ENCODE peak calls at places on chromosomes 13 and 19, in nine cellular contexts. One of them, this sample, is unnamed.

GRCh38 chr19:23699521-23699860 is 12.5 kb upstream of the ZNF675 start:
- DNase-seq in heart right ventricle: no peak
- DNase-seq in retinal pigment epithelial cell: no peak
- DNase-seq in thoracic aorta: no peak
- DNase-seq in mucosa of descending colon: no peak
- DNase-seq in left ventricle myocardium inferior: no peak
- DNase-seq in cardiac fibroblast: no peak
- DNase-seq in body of pancreas: no peak
- DNase-seq in A549: no peak
- DNase-seq in this sample: peak

GRCh38 chr19:14699641-14700040 is 9.8 kb downstream of the ZNF333 start:
- DNase-seq in left ventricle myocardium inferior: no peak
- DNase-seq in heart right ventricle: no peak
- DNase-seq in A549: no peak
- DNase-seq in mucosa of descending colon: no peak
- DNase-seq in retinal pigment epithelial cell: no peak
- DNase-seq in body of pancreas: no peak
- DNase-seq in thoracic aorta: no peak
- DNase-seq in cardiac fibroblast: no peak
- DNase-seq in this sample: no peak

GRCh38 chr13:81781471-81781870 is 1440.5 kb upstream of the SPRY2 start:
- DNase-seq in cardiac fibroblast: no peak
- DNase-seq in heart right ventricle: no peak
- DNase-seq in left ventricle myocardium inferior: no peak
- DNase-seq in body of pancreas: no peak
- DNase-seq in A549: no peak
- DNase-seq in thoracic aorta: no peak
- DNase-seq in mucosa of descending colon: no peak
- DNase-seq in retinal pigment epithelial cell: no peak
- DNase-seq in this sample: no peak

GRCh38 chr19:53101518-53101917 is 1.7 kb downstream of the ZNF160 start:
- DNase-seq in A549: no peak
- DNase-seq in left ventricle myocardium inferior: no peak
- DNase-seq in thoracic aorta: no peak
- DNase-seq in cardiac fibroblast: no peak
- DNase-seq in heart right ventricle: no peak
- DNase-seq in body of pancreas: no peak
- DNase-seq in mucosa of descending colon: no peak
- DNase-seq in retinal pigment epithelial cell: no peak
- DNase-seq in this sample: peak

GRCh38 chr13:110499621-110500281 is 61.8 kb downstream of the RAB20 start:
- DNase-seq in body of pancreas: no peak
- DNase-seq in A549: peak
- DNase-seq in left ventricle myocardium inferior: no peak
- DNase-seq in thoracic aorta: no peak
- DNase-seq in heart right ventricle: no peak
- DNase-seq in cardiac fibroblast: no peak
- DNase-seq in mucosa of descending colon: no peak
- DNase-seq in retinal pigment epithelial cell: no peak
- DNase-seq in this sample: peak

GRCh38 chr19:41968751-41969150 is 9.6 kb upstream of the RABAC1 start:
- DNase-seq in heart right ventricle: no peak
- DNase-seq in A549: no peak
- DNase-seq in retinal pigment epithelial cell: no peak
- DNase-seq in left ventricle myocardium inferior: no peak
- DNase-seq in body of pancreas: no peak
- DNase-seq in mucosa of descending colon: no peak
- DNase-seq in cardiac fibroblast: no peak
- DNase-seq in thoracic aorta: no peak
- DNase-seq in this sample: no peak

GRCh38 chr13:83878691-83879410 is 3.4 kb downstream of the SLITRK1 start:
- DNase-seq in left ventricle myocardium inferior: no peak
- DNase-seq in heart right ventricle: no peak
- DNase-seq in mucosa of descending colon: peak
- DNase-seq in retinal pigment epithelial cell: no peak
- DNase-seq in A549: no peak
- DNase-seq in body of pancreas: no peak
- DNase-seq in thoracic aorta: no peak
- DNase-seq in cardiac fibroblast: no peak
- DNase-seq in this sample: no peak

GRCh38 chr13:102710261-102710679 is 15.4 kb upstream of the METTL21C start:
- DNase-seq in retinal pigment epithelial cell: no peak
- DNase-seq in A549: no peak
- DNase-seq in mucosa of descending colon: no peak
- DNase-seq in left ventricle myocardium inferior: no peak
- DNase-seq in thoracic aorta: no peak
- DNase-seq in heart right ventricle: no peak
- DNase-seq in cardiac fibroblast: no peak
- DNase-seq in body of pancreas: no peak
- DNase-seq in this sample: peak

GRCh38 chr19:53877361-53877766 is 4.6 kb upstream of the PRKCG start:
- DNase-seq in retinal pigment epithelial cell: no peak
- DNase-seq in mucosa of descending colon: no peak
- DNase-seq in body of pancreas: no peak
- DNase-seq in left ventricle myocardium inferior: no peak
- DNase-seq in A549: peak
- DNase-seq in heart right ventricle: no peak
- DNase-seq in cardiac fibroblast: peak
- DNase-seq in thoracic aorta: no peak
- DNase-seq in this sample: no peak

GRCh38 chr13:91482427-91482826 is 84.0 kb downstream of the GPC5 start:
- DNase-seq in mucosa of descending colon: no peak
- DNase-seq in heart right ventricle: no peak
- DNase-seq in A549: no peak
- DNase-seq in left ventricle myocardium inferior: no peak
- DNase-seq in retinal pigment epithelial cell: peak
- DNase-seq in cardiac fibroblast: no peak
- DNase-seq in thoracic aorta: no peak
- DNase-seq in body of pancreas: no peak
- DNase-seq in this sample: no peak

GRCh38 chr13:32209670-32210069 is 105.5 kb downstream of the ZAR1L start:
- DNase-seq in A549: no peak
- DNase-seq in left ventricle myocardium inferior: no peak
- DNase-seq in heart right ventricle: no peak
- DNase-seq in body of pancreas: no peak
- DNase-seq in thoracic aorta: no peak
- DNase-seq in retinal pigment epithelial cell: no peak
- DNase-seq in mucosa of descending colon: no peak
- DNase-seq in cardiac fibroblast: peak
- DNase-seq in this sample: no peak

GRCh38 chr13:98214008-98214643 is 37.1 kb upstream of the RNF113B start:
- DNase-seq in body of pancreas: no peak
- DNase-seq in mucosa of descending colon: no peak
- DNase-seq in cardiac fibroblast: peak
- DNase-seq in retinal pigment epithelial cell: no peak
- DNase-seq in left ventricle myocardium inferior: no peak
- DNase-seq in A549: no peak
- DNase-seq in thoracic aorta: no peak
- DNase-seq in heart right ventricle: peak
- DNase-seq in this sample: peak

GRCh38 chr13:25489238-25489637 is 117.5 kb downstream of the ATP8A2 start:
- DNase-seq in retinal pigment epithelial cell: no peak
- DNase-seq in A549: no peak
- DNase-seq in left ventricle myocardium inferior: no peak
- DNase-seq in cardiac fibroblast: no peak
- DNase-seq in heart right ventricle: no peak
- DNase-seq in mucosa of descending colon: no peak
- DNase-seq in body of pancreas: no peak
- DNase-seq in thoracic aorta: no peak
- DNase-seq in this sample: no peak

GRCh38 chr19:57773488-57773887 is 4.0 kb downstream of the ZNF586 start:
- DNase-seq in A549: no peak
- DNase-seq in left ventricle myocardium inferior: no peak
- DNase-seq in cardiac fibroblast: no peak
- DNase-seq in thoracic aorta: no peak
- DNase-seq in mucosa of descending colon: no peak
- DNase-seq in retinal pigment epithelial cell: no peak
- DNase-seq in heart right ventricle: no peak
- DNase-seq in body of pancreas: no peak
- DNase-seq in this sample: peak
- H3K4me3 ChIP-seq in A549: no peak
- H3K4me3 ChIP-seq in left ventricle myocardium inferior: no peak
- H3K4me3 ChIP-seq in cardiac fibroblast: no peak
- H3K4me3 ChIP-seq in thoracic aorta: no peak
- H3K4me3 ChIP-seq in mucosa of descending colon: no peak
- H3K4me3 ChIP-seq in retinal pigment epithelial cell: no peak
- H3K4me3 ChIP-seq in heart right ventricle: no peak
- H3K4me3 ChIP-seq in body of pancreas: no peak
- H3K4me3 ChIP-seq in this sample: no peak

GRCh38 chr19:30000862-30001261 is 58.8 kb downstream of the URI1 start:
- DNase-seq in left ventricle myocardium inferior: no peak
- DNase-seq in body of pancreas: no peak
- DNase-seq in mucosa of descending colon: no peak
- DNase-seq in heart right ventricle: no peak
- DNase-seq in thoracic aorta: no peak
- DNase-seq in retinal pigment epithelial cell: no peak
- DNase-seq in cardiac fibroblast: no peak
- DNase-seq in A549: no peak
- DNase-seq in this sample: no peak

GRCh38 chr19:30001301-30001700 is 59.3 kb downstream of the URI1 start:
- DNase-seq in cardiac fibroblast: no peak
- DNase-seq in mucosa of descending colon: no peak
- DNase-seq in retinal pigment epithelial cell: no peak
- DNase-seq in heart right ventricle: no peak
- DNase-seq in body of pancreas: no peak
- DNase-seq in left ventricle myocardium inferior: no peak
- DNase-seq in A549: no peak
- DNase-seq in thoracic aorta: no peak
- DNase-seq in this sample: no peak

GRCh38 chr19:30003862-30004261 is 61.8 kb downstream of the URI1 start:
- DNase-seq in left ventricle myocardium inferior: no peak
- DNase-seq in thoracic aorta: no peak
- DNase-seq in A549: no peak
- DNase-seq in cardiac fibroblast: no peak
- DNase-seq in body of pancreas: no peak
- DNase-seq in mucosa of descending colon: no peak
- DNase-seq in heart right ventricle: no peak
- DNase-seq in retinal pigment epithelial cell: peak
- DNase-seq in this sample: no peak

GRCh38 chr19:29999490-29999889 is 57.5 kb downstream of the URI1 start:
- DNase-seq in heart right ventricle: no peak
- DNase-seq in A549: no peak
- DNase-seq in body of pancreas: no peak
- DNase-seq in cardiac fibroblast: no peak
- DNase-seq in mucosa of descending colon: no peak
- DNase-seq in retinal pigment epithelial cell: no peak
- DNase-seq in left ventricle myocardium inferior: no peak
- DNase-seq in thoracic aorta: no peak
- DNase-seq in this sample: no peak

GRCh38 chr19:30001794-30002193 is 59.8 kb downstream of the URI1 start:
- DNase-seq in A549: peak
- DNase-seq in body of pancreas: no peak
- DNase-seq in cardiac fibroblast: peak
- DNase-seq in thoracic aorta: no peak
- DNase-seq in heart right ventricle: no peak
- DNase-seq in retinal pigment epithelial cell: no peak
- DNase-seq in left ventricle myocardium inferior: no peak
- DNase-seq in mucosa of descending colon: no peak
- DNase-seq in this sample: peak
- TF ChIP-seq CTCF in A549: no peak
- TF ChIP-seq CTCF in body of pancreas: no peak
- TF ChIP-seq CTCF in cardiac fibroblast: peak
- TF ChIP-seq CTCF in thoracic aorta: no peak
- TF ChIP-seq CTCF in heart right ventricle: no peak
- TF ChIP-seq CTCF in retinal pigment epithelial cell: peak
- TF ChIP-seq CTCF in left ventricle myocardium inferior: no peak
- TF ChIP-seq CTCF in mucosa of descending colon: no peak
- TF ChIP-seq CTCF in this sample: peak

DNA sequence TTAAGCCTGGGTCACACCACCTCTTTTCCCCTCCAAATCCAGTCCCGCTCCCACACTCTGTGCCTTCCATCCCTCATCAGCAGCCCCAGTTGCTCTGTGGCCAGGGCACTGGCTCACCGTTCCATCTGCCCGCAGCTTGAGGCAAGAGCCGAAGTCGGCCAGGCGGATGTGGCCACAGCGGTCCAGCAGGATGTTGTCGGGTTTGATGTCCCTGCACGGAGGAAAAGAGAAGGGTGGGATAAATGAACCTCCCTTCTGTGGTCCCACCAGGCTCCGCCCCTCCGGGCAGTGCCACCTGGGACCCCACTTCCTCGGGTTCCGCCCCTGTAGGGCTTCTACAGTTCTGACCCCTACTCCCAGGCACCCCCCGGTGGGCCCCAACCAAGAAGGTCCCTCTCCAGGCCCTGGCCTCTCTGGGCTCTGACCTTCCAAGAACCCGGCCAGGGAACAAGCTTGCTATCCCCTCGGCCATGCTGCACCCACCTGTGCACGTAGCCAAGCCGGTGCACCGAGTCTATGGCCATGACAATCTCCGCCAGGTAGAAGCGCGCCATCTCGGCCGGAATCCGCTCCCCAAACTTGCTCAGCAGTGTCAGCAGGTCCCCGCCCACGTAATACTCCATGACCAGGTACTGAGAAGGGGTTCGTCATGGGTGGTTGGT is 4.1 kb downstream of the DMPK start:
- DNase-seq in A549: no peak
- DNase-seq in left ventricle myocardium inferior: no peak
- DNase-seq in body of pancreas: no peak
- DNase-seq in retinal pigment epithelial cell: no peak
- DNase-seq in cardiac fibroblast: no peak
- DNase-seq in thoracic aorta: no peak
- DNase-seq in mucosa of descending colon: no peak
- DNase-seq in heart right ventricle: no peak
- DNase-seq in this sample: no peak
- H3K4me3 ChIP-seq in A549: no peak
- H3K4me3 ChIP-seq in left ventricle myocardium inferior: no peak
- H3K4me3 ChIP-seq in body of pancreas: no peak
- H3K4me3 ChIP-seq in retinal pigment epithelial cell: no peak
- H3K4me3 ChIP-seq in cardiac fibroblast: no peak
- H3K4me3 ChIP-seq in thoracic aorta: no peak
- H3K4me3 ChIP-seq in mucosa of descending colon: no peak
- H3K4me3 ChIP-seq in heart right ventricle: no peak
- H3K4me3 ChIP-seq in this sample: no peak

GRCh38 chr19:18173054-18173571 is 500 bp upstream of the IFI30 start:
- DNase-seq in A549: no peak
- DNase-seq in mucosa of descending colon: peak
- DNase-seq in left ventricle myocardium inferior: peak
- DNase-seq in cardiac fibroblast: no peak
- DNase-seq in body of pancreas: no peak
- DNase-seq in retinal pigment epithelial cell: no peak
- DNase-seq in thoracic aorta: no peak
- DNase-seq in heart right ventricle: no peak
- DNase-seq in this sample: no peak

GRCh38 chr19:18174983-18175382 is 1.4 kb downstream of the IFI30 start:
- DNase-seq in mucosa of descending colon: no peak
- DNase-seq in heart right ventricle: no peak
- DNase-seq in thoracic aorta: no peak
- DNase-seq in body of pancreas: no peak
- DNase-seq in left ventricle myocardium inferior: no peak
- DNase-seq in cardiac fibroblast: no peak
- DNase-seq in retinal pigment epithelial cell: no peak
- DNase-seq in A549: no peak
- DNase-seq in this sample: no peak

GRCh38 chr19:18171605-18172327 is 1.8 kb upstream of the IFI30 start:
- DNase-seq in A549: no peak
- DNase-seq in body of pancreas: peak
- DNase-seq in heart right ventricle: no peak
- DNase-seq in mucosa of descending colon: no peak
- DNase-seq in thoracic aorta: no peak
- DNase-seq in retinal pigment epithelial cell: no peak
- DNase-seq in left ventricle myocardium inferior: no peak
- DNase-seq in cardiac fibroblast: no peak
- DNase-seq in this sample: no peak

GRCh38 chr19:18172331-18173053 is 1.1 kb upstream of the IFI30 start:
- DNase-seq in body of pancreas: no peak
- DNase-seq in heart right ventricle: no peak
- DNase-seq in cardiac fibroblast: no peak
- DNase-seq in A549: no peak
- DNase-seq in left ventricle myocardium inferior: no peak
- DNase-seq in mucosa of descending colon: no peak
- DNase-seq in thoracic aorta: no peak
- DNase-seq in retinal pigment epithelial cell: no peak
- DNase-seq in this sample: no peak

GRCh38 chr19:18173572-18174294 is at the start of gene IFI30:
- DNase-seq in thoracic aorta: no peak
- DNase-seq in cardiac fibroblast: peak
- DNase-seq in A549: peak
- DNase-seq in body of pancreas: peak
- DNase-seq in mucosa of descending colon: peak
- DNase-seq in left ventricle myocardium inferior: peak
- DNase-seq in retinal pigment epithelial cell: no peak
- DNase-seq in heart right ventricle: peak
- DNase-seq in this sample: peak
- TF ChIP-seq CTCF in thoracic aorta: no peak
- TF ChIP-seq CTCF in cardiac fibroblast: no peak
- TF ChIP-seq CTCF in A549: no peak
- TF ChIP-seq CTCF in body of pancreas: no peak
- TF ChIP-seq CTCF in mucosa of descending colon: no peak
- TF ChIP-seq CTCF in left ventricle myocardium inferior: no peak
- TF ChIP-seq CTCF in retinal pigment epithelial cell: no peak
- TF ChIP-seq CTCF in heart right ventricle: no peak
- TF ChIP-seq CTCF in this sample: no peak